ENCODE peak calls at places on chromosomes 11 and 22, in eight cellular contexts. One of them, this sample, is unnamed.

GRCh38 chr22:46528121-46528610 is 9.3 kb downstream of the CELSR1 start:
- DNase-seq in NB4: peak
- DNase-seq in type B pancreatic cell: no peak
- DNase-seq in nephron progenitor cell: no peak
- DNase-seq in tibial nerve: no peak
- DNase-seq in omental fat pad: no peak
- DNase-seq in endothelial cell: no peak
- DNase-seq in stomach: no peak
- DNase-seq in this sample: no peak

GRCh38 chr11:27392715-27393114 is 29.7 kb upstream of the CCDC34 start:
- DNase-seq in NB4: no peak
- DNase-seq in type B pancreatic cell: no peak
- DNase-seq in nephron progenitor cell: no peak
- DNase-seq in tibial nerve: no peak
- DNase-seq in omental fat pad: no peak
- DNase-seq in endothelial cell: no peak
- DNase-seq in stomach: no peak
- DNase-seq in this sample: no peak

GRCh38 chr11:69539416-69540117 is 58.1 kb downstream of the LINC01488 start:
- DNase-seq in NB4: peak
- DNase-seq in type B pancreatic cell: no peak
- DNase-seq in nephron progenitor cell: no peak
- DNase-seq in tibial nerve: no peak
- DNase-seq in omental fat pad: no peak
- DNase-seq in endothelial cell: no peak
- DNase-seq in stomach: no peak
- DNase-seq in this sample: no peak

GRCh38 chr11:131561486-131561885 is 191.1 kb downstream of the NTM start:
- DNase-seq in NB4: no peak
- DNase-seq in type B pancreatic cell: no peak
- DNase-seq in nephron progenitor cell: no peak
- DNase-seq in tibial nerve: no peak
- DNase-seq in omental fat pad: no peak
- DNase-seq in endothelial cell: no peak
- DNase-seq in stomach: no peak
- DNase-seq in this sample: no peak

GRCh38 chr22:45548991-45549736 is 46.5 kb downstream of the FBLN1 start:
- DNase-seq in NB4: peak
- DNase-seq in type B pancreatic cell: no peak
- DNase-seq in nephron progenitor cell: no peak
- DNase-seq in tibial nerve: no peak
- DNase-seq in omental fat pad: no peak
- DNase-seq in endothelial cell: no peak
- DNase-seq in stomach: peak
- DNase-seq in this sample: no peak

GRCh38 chr11:122853971-122854446 is 15.7 kb downstream of the CRTAM start:
- DNase-seq in NB4: peak
- DNase-seq in type B pancreatic cell: no peak
- DNase-seq in nephron progenitor cell: peak
- DNase-seq in tibial nerve: no peak
- DNase-seq in omental fat pad: no peak
- DNase-seq in endothelial cell: peak
- DNase-seq in stomach: no peak
- DNase-seq in this sample: peak

GRCh38 chr11:92083123-92083522 is 141.5 kb upstream of the FAT3 start:
- DNase-seq in NB4: no peak
- DNase-seq in type B pancreatic cell: no peak
- DNase-seq in nephron progenitor cell: no peak
- DNase-seq in tibial nerve: no peak
- DNase-seq in omental fat pad: no peak
- DNase-seq in endothelial cell: no peak
- DNase-seq in stomach: no peak
- DNase-seq in this sample: no peak

GRCh38 chr11:93905384-93905783 is 55.0 kb upstream of the VSTM5 start:
- DNase-seq in NB4: no peak
- DNase-seq in type B pancreatic cell: no peak
- DNase-seq in nephron progenitor cell: no peak
- DNase-seq in tibial nerve: no peak
- DNase-seq in omental fat pad: no peak
- DNase-seq in endothelial cell: no peak
- DNase-seq in stomach: no peak
- DNase-seq in this sample: no peak

GRCh38 chr11:36450391-36450714 is 59.7 kb downstream of the TRAF6 start:
- DNase-seq in NB4: no peak
- DNase-seq in type B pancreatic cell: no peak
- DNase-seq in nephron progenitor cell: no peak
- DNase-seq in tibial nerve: no peak
- DNase-seq in omental fat pad: no peak
- DNase-seq in endothelial cell: no peak
- DNase-seq in stomach: no peak
- DNase-seq in this sample: no peak

GRCh38 chr11:108324587-108324986 is 101.7 kb downstream of the ATM start:
- DNase-seq in NB4: peak
- DNase-seq in type B pancreatic cell: no peak
- DNase-seq in nephron progenitor cell: no peak
- DNase-seq in tibial nerve: no peak
- DNase-seq in omental fat pad: no peak
- DNase-seq in endothelial cell: no peak
- DNase-seq in stomach: no peak
- DNase-seq in this sample: no peak

GRCh38 chr11:95544095-95544795 is 245.3 kb downstream of the FAM76B start:
- DNase-seq in NB4: no peak
- DNase-seq in type B pancreatic cell: no peak
- DNase-seq in nephron progenitor cell: no peak
- DNase-seq in tibial nerve: no peak
- DNase-seq in omental fat pad: no peak
- DNase-seq in endothelial cell: no peak
- DNase-seq in stomach: no peak
- DNase-seq in this sample: no peak

GRCh38 chr11:18748766-18749375 is 22.9 kb upstream of the IGSF22 start:
- DNase-seq in NB4: no peak
- DNase-seq in type B pancreatic cell: no peak
- DNase-seq in nephron progenitor cell: no peak
- DNase-seq in tibial nerve: no peak
- DNase-seq in omental fat pad: no peak
- DNase-seq in endothelial cell: no peak
- DNase-seq in stomach: no peak
- DNase-seq in this sample: no peak

GRCh38 chr11:94731921-94732601 is 36.1 kb upstream of the AMOTL1 start:
- DNase-seq in NB4: peak
- DNase-seq in type B pancreatic cell: no peak
- DNase-seq in nephron progenitor cell: no peak
- DNase-seq in tibial nerve: no peak
- DNase-seq in omental fat pad: no peak
- DNase-seq in endothelial cell: peak
- DNase-seq in stomach: no peak
- DNase-seq in this sample: no peak

GRCh38 chr22:37021041-37021440 is 1.5 kb downstream of the MPST start:
- DNase-seq in NB4: no peak
- DNase-seq in type B pancreatic cell: no peak
- DNase-seq in nephron progenitor cell: no peak
- DNase-seq in tibial nerve: no peak
- DNase-seq in omental fat pad: no peak
- DNase-seq in endothelial cell: no peak
- DNase-seq in stomach: no peak
- DNase-seq in this sample: no peak

GRCh38 chr11:12234216-12234615 is 123.8 kb downstream of the MICAL2 start:
- DNase-seq in NB4: no peak
- DNase-seq in type B pancreatic cell: no peak
- DNase-seq in nephron progenitor cell: no peak
- DNase-seq in tibial nerve: no peak
- DNase-seq in omental fat pad: no peak
- DNase-seq in endothelial cell: no peak
- DNase-seq in stomach: no peak
- DNase-seq in this sample: no peak

GRCh38 chr11:26790738-26791137 is 68.9 kb upstream of the SLC5A12 start:
- DNase-seq in NB4: no peak
- DNase-seq in type B pancreatic cell: no peak
- DNase-seq in nephron progenitor cell: no peak
- DNase-seq in tibial nerve: no peak
- DNase-seq in omental fat pad: no peak
- DNase-seq in endothelial cell: no peak
- DNase-seq in stomach: no peak
- DNase-seq in this sample: no peak

GRCh38 chr11:9267680-9268079 is 2.5 kb upstream of the DENND5A start:
- DNase-seq in NB4: no peak
- DNase-seq in type B pancreatic cell: peak
- DNase-seq in nephron progenitor cell: no peak
- DNase-seq in tibial nerve: no peak
- DNase-seq in omental fat pad: no peak
- DNase-seq in endothelial cell: no peak
- DNase-seq in stomach: no peak
- DNase-seq in this sample: no peak

GRCh38 chr11:7591992-7592391 is 78.2 kb downstream of the PPFIBP2 start:
- DNase-seq in NB4: peak
- DNase-seq in type B pancreatic cell: no peak
- DNase-seq in nephron progenitor cell: no peak
- DNase-seq in tibial nerve: no peak
- DNase-seq in omental fat pad: no peak
- DNase-seq in endothelial cell: no peak
- DNase-seq in stomach: no peak
- DNase-seq in this sample: no peak

GRCh38 chr11:120068114-120068573 is 69.8 kb downstream of the TRIM29 start:
- DNase-seq in NB4: peak
- DNase-seq in type B pancreatic cell: no peak
- DNase-seq in nephron progenitor cell: no peak
- DNase-seq in tibial nerve: no peak
- DNase-seq in omental fat pad: no peak
- DNase-seq in endothelial cell: no peak
- DNase-seq in stomach: no peak
- DNase-seq in this sample: no peak

GRCh38 chr11:59144579-59145345 is 2.1 kb downstream of the FAM111A start:
- DNase-seq in NB4: peak
- DNase-seq in type B pancreatic cell: peak
- DNase-seq in nephron progenitor cell: peak
- DNase-seq in tibial nerve: peak
- DNase-seq in omental fat pad: peak
- DNase-seq in endothelial cell: peak
- DNase-seq in stomach: peak
- DNase-seq in this sample: peak
- TF ChIP-seq CTCF in NB4: no peak
- TF ChIP-seq CTCF in type B pancreatic cell: peak
- TF ChIP-seq CTCF in nephron progenitor cell: no peak
- TF ChIP-seq CTCF in tibial nerve: peak
- TF ChIP-seq CTCF in omental fat pad: no peak
- TF ChIP-seq CTCF in endothelial cell: no peak
- TF ChIP-seq CTCF in stomach: no peak
- TF ChIP-seq CTCF in this sample: no peak

DNA sequence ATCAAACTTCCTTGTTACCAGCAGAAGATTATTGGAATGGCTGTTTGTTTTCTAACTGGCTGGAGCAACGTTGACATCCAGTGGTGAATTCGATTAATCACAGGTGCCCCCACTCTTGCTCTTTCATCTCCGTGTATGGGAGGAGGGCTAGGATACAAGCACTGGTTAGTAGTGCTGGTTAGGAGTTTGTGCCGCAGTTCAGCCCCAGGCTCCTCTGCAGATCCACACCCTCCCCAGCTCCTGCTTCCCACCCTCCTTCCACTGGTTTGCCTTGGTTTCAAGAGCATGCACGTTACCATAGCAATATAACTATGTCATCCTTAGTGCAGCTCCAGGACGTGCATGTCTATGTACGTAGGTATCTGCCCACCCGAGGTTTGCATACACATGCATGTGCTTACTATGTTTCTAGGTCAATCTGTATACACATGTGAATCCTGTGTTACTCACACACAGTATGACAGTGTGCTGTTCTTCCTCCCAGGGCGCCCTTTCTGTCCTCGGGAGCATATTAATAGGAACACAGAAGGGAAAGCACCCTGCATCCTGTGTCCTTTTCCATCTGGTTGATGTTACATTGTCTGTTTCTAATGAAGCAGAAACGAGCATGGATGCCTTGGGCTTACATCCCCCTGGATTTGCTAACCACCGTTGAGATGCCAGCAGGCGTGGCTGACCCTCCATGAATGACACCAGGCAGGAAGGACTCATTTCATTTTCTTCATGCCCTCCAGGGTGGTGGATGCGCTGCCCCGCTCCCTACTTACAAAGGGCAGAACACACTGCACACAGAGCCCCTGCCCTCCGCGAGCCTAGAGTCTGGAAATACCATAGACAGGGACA is 539.2 kb downstream of the OPCML start:
- DNase-seq in NB4: no peak
- DNase-seq in type B pancreatic cell: no peak
- DNase-seq in nephron progenitor cell: no peak
- DNase-seq in tibial nerve: no peak
- DNase-seq in omental fat pad: no peak
- DNase-seq in endothelial cell: peak
- DNase-seq in stomach: no peak
- DNase-seq in this sample: no peak
- TF ChIP-seq CTCF in NB4: no peak
- TF ChIP-seq CTCF in type B pancreatic cell: peak
- TF ChIP-seq CTCF in nephron progenitor cell: no peak
- TF ChIP-seq CTCF in tibial nerve: peak
- TF ChIP-seq CTCF in omental fat pad: no peak
- TF ChIP-seq CTCF in endothelial cell: no peak
- TF ChIP-seq CTCF in stomach: no peak
- TF ChIP-seq CTCF in this sample: no peak

GRCh38 chr22:42905702-42906183 is 48.7 kb upstream of the ARFGAP3 start:
- DNase-seq in NB4: no peak
- DNase-seq in type B pancreatic cell: no peak
- DNase-seq in nephron progenitor cell: no peak
- DNase-seq in tibial nerve: no peak
- DNase-seq in omental fat pad: no peak
- DNase-seq in endothelial cell: no peak
- DNase-seq in stomach: peak
- DNase-seq in this sample: no peak

GRCh38 chr22:42904049-42904448 is 47.0 kb upstream of the ARFGAP3 start:
- DNase-seq in NB4: no peak
- DNase-seq in type B pancreatic cell: no peak
- DNase-seq in nephron progenitor cell: no peak
- DNase-seq in tibial nerve: no peak
- DNase-seq in omental fat pad: no peak
- DNase-seq in endothelial cell: no peak
- DNase-seq in stomach: no peak
- DNase-seq in this sample: no peak

GRCh38 chr22:42902875-42903510 is 45.9 kb upstream of the ARFGAP3 start:
- DNase-seq in NB4: no peak
- DNase-seq in type B pancreatic cell: no peak
- DNase-seq in nephron progenitor cell: no peak
- DNase-seq in tibial nerve: no peak
- DNase-seq in omental fat pad: no peak
- DNase-seq in endothelial cell: no peak
- DNase-seq in stomach: no peak
- DNase-seq in this sample: no peak

GRCh38 chr22:42905217-42905616 is 48.1 kb upstream of the ARFGAP3 start:
- DNase-seq in NB4: no peak
- DNase-seq in type B pancreatic cell: no peak
- DNase-seq in nephron progenitor cell: no peak
- DNase-seq in tibial nerve: no peak
- DNase-seq in omental fat pad: no peak
- DNase-seq in endothelial cell: no peak
- DNase-seq in stomach: peak
- DNase-seq in this sample: no peak

GRCh38 chr22:42901790-42902508 is 44.9 kb upstream of the ARFGAP3 start:
- DNase-seq in NB4: peak
- DNase-seq in type B pancreatic cell: no peak
- DNase-seq in nephron progenitor cell: no peak
- DNase-seq in tibial nerve: no peak
- DNase-seq in omental fat pad: no peak
- DNase-seq in endothelial cell: no peak
- DNase-seq in stomach: no peak
- DNase-seq in this sample: no peak
- TF ChIP-seq CTCF in NB4: peak
- TF ChIP-seq CTCF in type B pancreatic cell: peak
- TF ChIP-seq CTCF in nephron progenitor cell: no peak
- TF ChIP-seq CTCF in tibial nerve: no peak
- TF ChIP-seq CTCF in omental fat pad: no peak
- TF ChIP-seq CTCF in endothelial cell: peak
- TF ChIP-seq CTCF in stomach: no peak
- TF ChIP-seq CTCF in this sample: peak

GRCh38 chr11:89405629-89406028 is 85.5 kb downstream of the NOX4 start:
- DNase-seq in NB4: peak
- DNase-seq in type B pancreatic cell: no peak
- DNase-seq in nephron progenitor cell: no peak
- DNase-seq in tibial nerve: no peak
- DNase-seq in omental fat pad: no peak
- DNase-seq in endothelial cell: no peak
- DNase-seq in stomach: no peak
- DNase-seq in this sample: no peak
- TF ChIP-seq CTCF in NB4: no peak
- TF ChIP-seq CTCF in type B pancreatic cell: peak
- TF ChIP-seq CTCF in nephron progenitor cell: no peak
- TF ChIP-seq CTCF in tibial nerve: no peak
- TF ChIP-seq CTCF in omental fat pad: no peak
- TF ChIP-seq CTCF in endothelial cell: peak
- TF ChIP-seq CTCF in stomach: no peak
- TF ChIP-seq CTCF in this sample: peak

This sample was measured in progenitor cell of endocrine pancreas.